ENCODE peak calls at places on chromosome 19, in seven cellular contexts. A, T, K, D, Y, M and P are unnamed samples.

GRCh38 chr19:30227661-30228112 is 144.5 kb upstream of the ZNF536 start:
- DNase-seq in A (peak; percentile 48), T (peak; percentile 76), K (peak; percentile 70), D (peak; percentile 47), Y (no peak), M (peak; percentile 89), P (peak; percentile 94)

GRCh38 chr19:15780595-15781418 is 6.7 kb upstream of the OR10H5 start:
- DNase-seq in A (peak; percentile 42), T (no peak), K (no peak), D (no peak), Y (peak; percentile 1), M (no peak), P (no peak)

GRCh38 chr19:54002495-54003315 is 11.3 kb downstream of the CACNG6 start:
- DNase-seq in A (peak; percentile 75), T (no peak), K (no peak), D (no peak), Y (no peak), M (no peak), P (no peak)

GRCh38 chr19:17292301-17293074 is 10.7 kb downstream of the ABHD8 start:
- DNase-seq in A (peak; percentile 72), T (peak; percentile 94), K (peak; percentile 88), D (peak; percentile 95), Y (peak; percentile 77), M (peak; percentile 88), P (peak; percentile 92)

GRCh38 chr19:17285415-17286135 is 3.9 kb downstream of the ANKLE1 start:
- DNase-seq in A (no peak), T (no peak), K (no peak), D (no peak), Y (no peak), M (no peak), P (no peak)

GRCh38 chr19:589693-590395 is at the start of gene HCN2:
- DNase-seq in A (no peak), T (no peak), K (no peak), D (peak; percentile 83), Y (no peak), M (no peak), P (no peak)

GRCh38 chr19:19240476-19240875 is 28.7 kb downstream of the NCAN start:
- DNase-seq in A (no peak), T (no peak), K (no peak), D (no peak), Y (no peak), M (no peak), P (no peak)

GRCh38 chr19:14002571-14003278 is 3.4 kb downstream of the RFX1 start:
- DNase-seq in A (no peak), T (peak; percentile 59), K (no peak), D (no peak), Y (peak; percentile 33), M (no peak), P (no peak)

GRCh38 chr19:8445488-8446001 is 770 bp downstream of the HNRNPM start:
- DNase-seq in A (peak; percentile 46), T (peak; percentile 92), K (peak; percentile 72), D (peak; percentile 75), Y (peak; percentile 28), M (peak; percentile 58), P (peak; percentile 78)

GRCh38 chr19:15280915-15281683 is 48.9 kb upstream of the EPHX3 start:
- DNase-seq in A (peak; percentile 23), T (peak; percentile 89), K (no peak), D (peak; percentile 43), Y (no peak), M (peak; percentile 85), P (peak; percentile 96)

GRCh38 chr19:52190679-52191293 is 934 bp downstream of the PPP2R1A start:
- DNase-seq in A (peak; percentile 30), T (no peak), K (no peak), D (no peak), Y (no peak), M (no peak), P (peak; percentile 38)

GRCh38 chr19:54616840-54617560 is 13.3 kb upstream of the LILRB1 start:
- DNase-seq in A (no peak), T (no peak), K (no peak), D (no peak), Y (no peak), M (no peak), P (no peak)

GRCh38 chr19:30640266-30640965 is 268.2 kb downstream of the ZNF536 start:
- DNase-seq in A (no peak), T (no peak), K (no peak), D (no peak), Y (no peak), M (no peak), P (no peak)

GRCh38 chr19:33797821-33798633 is 1.4 kb downstream of the KCTD15 start:
- DNase-seq in A (no peak), T (no peak), K (no peak), D (peak; percentile 76), Y (no peak), M (peak; percentile 41), P (peak; percentile 88)

GRCh38 chr19:6809262-6809661 is 36.8 kb downstream of the VAV1 start:
- DNase-seq in A (no peak), T (no peak), K (no peak), D (no peak), Y (no peak), M (no peak), P (no peak)

GRCh38 chr19:11208526-11209471 is 11.5 kb upstream of the KANK2 start:
- DNase-seq in A (no peak), T (peak; percentile 73), K (no peak), D (no peak), Y (no peak), M (peak; percentile 56), P (no peak)

GRCh38 chr19:29759359-29759758 is 44.3 kb upstream of the C19orf12 start:
- DNase-seq in A (no peak), T (no peak), K (no peak), D (no peak), Y (no peak), M (no peak), P (no peak)

GRCh38 chr19:42191855-42192254 is 25.6 kb downstream of the DEDD2 start:
- DNase-seq in A (peak; percentile 96), T (no peak), K (no peak), D (no peak), Y (no peak), M (no peak), P (no peak)

GRCh38 chr19:35789195-35789977 is 14.0 kb downstream of the ARHGAP33 start:
- DNase-seq in A (no peak), T (no peak), K (no peak), D (no peak), Y (no peak), M (no peak), P (no peak)

GRCh38 chr19:35789978-35790944 is 14.9 kb downstream of the ARHGAP33 start:
- DNase-seq in A (no peak), T (peak; percentile 75), K (no peak), D (no peak), Y (no peak), M (no peak), P (no peak)

GRCh38 chr19:35787227-35787799 is 11.9 kb downstream of the ARHGAP33 start:
- DNase-seq in A (no peak), T (no peak), K (no peak), D (no peak), Y (no peak), M (no peak), P (no peak)

GRCh38 chr19:35786299-35787160 is 11.2 kb downstream of the ARHGAP33 start:
- DNase-seq in A (no peak), T (no peak), K (no peak), D (no peak), Y (no peak), M (no peak), P (no peak)

DNA sequence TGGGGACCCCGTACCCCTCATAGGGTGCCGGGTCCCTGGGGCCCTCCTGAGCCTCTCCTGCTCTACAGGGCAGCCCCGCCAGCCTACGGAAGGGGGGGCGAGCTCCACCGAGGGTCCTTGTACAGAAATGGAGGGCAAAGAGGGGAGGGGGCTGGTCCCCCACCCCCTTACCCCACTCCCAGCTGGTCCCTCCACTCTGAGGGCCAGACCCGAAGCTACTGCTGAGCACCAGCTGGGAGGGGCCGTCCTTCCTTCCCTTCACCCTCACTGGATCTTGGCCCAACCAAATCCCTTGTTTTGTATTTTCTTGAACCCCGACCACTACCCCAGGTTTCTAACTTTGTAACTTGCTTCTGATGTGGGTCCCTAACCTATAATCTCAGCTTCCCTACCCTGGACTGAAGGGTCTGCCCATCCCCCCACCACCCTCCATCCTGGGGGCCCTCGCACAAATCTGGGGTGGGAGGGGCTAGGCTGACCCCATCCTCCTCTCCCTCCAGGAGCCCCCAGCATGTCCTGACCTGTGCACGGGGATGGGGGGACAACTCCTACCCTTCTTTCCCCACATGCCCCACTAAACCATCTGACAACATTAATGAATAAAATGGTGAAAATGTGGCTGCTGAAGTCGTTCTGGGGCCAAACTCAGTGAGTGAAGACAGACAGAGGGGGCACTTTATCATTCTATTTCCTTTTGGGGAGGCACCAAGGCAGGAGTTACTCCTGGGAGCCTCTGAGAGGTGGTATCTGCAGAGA is 13.0 kb downstream of the ARHGAP33 start:
- DNase-seq in A (no peak), T (no peak), K (no peak), D (no peak), Y (no peak), M (no peak), P (no peak)
- H3K4me1 ChIP-seq in A (no peaks in the 10 kb centered on the region), T (no peaks in the 10 kb centered on the region), K (no peaks in the 10 kb centered on the region), D (no peaks in the 10 kb centered on the region), Y (no peaks in the 10 kb centered on the region), M (no peaks in the 10 kb centered on the region), P (peaks cover 10% of the 10 kb centered on the region)

GRCh38 chr19:23571175-23571574 is 115.8 kb downstream of the ZNF675 start:
- DNase-seq in A (no peak), T (no peak), K (no peak), D (no peak), Y (no peak), M (no peak), P (no peak)
- H3K9me3 ChIP-seq in A (peaks cover 23% of the 10 kb centered on the region), T (peaks cover 91% of the 10 kb centered on the region), K (no peaks in the 10 kb centered on the region), D (peaks cover 2% of the 10 kb centered on the region), Y (no peaks in the 10 kb centered on the region), M (no peaks in the 10 kb centered on the region), P (peaks cover 7% of the 10 kb centered on the region)

GRCh38 chr19:2237869-2238153 is 1.2 kb downstream of the SF3A2 start:
- DNase-seq in A (no peak), T (no peak), K (no peak), D (no peak), Y (no peak), M (no peak), P (no peak)

GRCh38 chr19:2235026-2235395 is 1.1 kb downstream of the PLEKHJ1 start:
- DNase-seq in A (peak; percentile 20), T (no peak), K (no peak), D (no peak), Y (no peak), M (no peak), P (no peak)

GRCh38 chr19:2237051-2237868 is 636 bp downstream of the SF3A2 start:
- DNase-seq in A (no peak), T (no peak), K (no peak), D (no peak), Y (no peak), M (no peak), P (no peak)

GRCh38 chr19:2235396-2236284 is 489 bp downstream of the PLEKHJ1 start:
- DNase-seq in A (no peak), T (no peak), K (no peak), D (no peak), Y (no peak), M (no peak), P (peak; percentile 37)

GRCh38 chr19:2236285-2237050 is at the start of the genes PLEKHJ1 and SF3A2:
- DNase-seq in A (peak; percentile 94), T (peak; percentile 99), K (peak; percentile 100), D (peak; percentile 97), Y (peak; percentile 100), M (peak; percentile 98), P (peak; percentile 100)
- H3K4me1 ChIP-seq in A (peaks cover 31% of the 10 kb centered on the region), T (peaks cover 45% of the 10 kb centered on the region), K (peaks cover 50% of the 10 kb centered on the region), D (peaks cover 28% of the 10 kb centered on the region), Y (peaks cover 61% of the 10 kb centered on the region), M (peaks cover 6% of the 10 kb centered on the region), P (peaks cover 44% of the 10 kb centered on the region)

GRCh38 chr19:56543776-56544175 is 5.0 kb downstream of the ZFP28 start:
- DNase-seq in A (no peak), T (no peak), K (no peak), D (no peak), Y (no peak), M (no peak), P (no peak)

GRCh38 chr19:56547535-56547934 is 8.8 kb downstream of the ZFP28 start:
- DNase-seq in A (no peak), T (no peak), K (no peak), D (peak; percentile 35), Y (no peak), M (peak; percentile 22), P (peak; percentile 6)
- H3K9me3 ChIP-seq in A (peaks cover 80% of the 10 kb centered on the region), T (peaks cover 100% of the 10 kb centered on the region), K (peaks cover 18% of the 10 kb centered on the region), D (no peaks in the 10 kb centered on the region), Y (no peaks in the 10 kb centered on the region), M (no peaks in the 10 kb centered on the region), P (peaks cover 32% of the 10 kb centered on the region)